ENCODE peak calls at places on chromosomes 3 and 15, in eight cellular contexts. P, B, U, C, T, X, J and N are unnamed samples.

GRCh38 chr3:42731476-42732195 is 29.0 kb upstream of the HHATL start:
- DNase-seq in T (no peak), P (no peak), J (no peak), B (no peak), C (no peak), U (no peak), X (no peak), N (no peak)

GRCh38 chr15:89912145-89912673 is 543 bp downstream of the ARPIN start:
- DNase-seq in C (no peak), U (peak; percentile 62), X (no peak), T (no peak), J (no peak), B (peak; percentile 49), P (no peak), N (peak; percentile 55)

GRCh38 chr3:150800722-150801121 is 37.8 kb upstream of the SIAH2 start:
- DNase-seq in X (no peak), P (no peak), J (no peak), C (no peak), T (no peak), U (no peak), B (no peak), N (no peak)

GRCh38 chr3:145936986-145937385 is 224.0 kb downstream of the PLOD2 start:
- DNase-seq in C (no peak), J (no peak), U (no peak), B (peak; percentile 61), X (no peak), T (no peak), P (peak; percentile 47), N (no peak)

GRCh38 chr3:171514466-171514865 is 54.3 kb upstream of the TNIK start:
- DNase-seq in T (no peak), U (no peak), C (no peak), B (no peak), P (no peak), J (no peak), X (no peak), N (no peak)

GRCh38 chr3:196016485-196016884 is 65.4 kb downstream of the TFRC start:
- DNase-seq in U (no peak), B (peak; percentile 60), P (peak; percentile 54), J (peak; percentile 83), T (no peak), C (no peak), X (no peak), N (no peak)

GRCh38 chr3:64161481-64161952 is 63.7 kb downstream of the PRICKLE2 start:
- DNase-seq in U (no peak), J (no peak), P (no peak), T (no peak), B (no peak), C (no peak), X (no peak), N (no peak)

GRCh38 chr15:73767794-73768501 is 14.8 kb upstream of the INSYN1 start:
- DNase-seq in C (no peak), U (no peak), B (no peak), T (no peak), P (no peak), J (no peak), X (no peak), N (no peak)

GRCh38 chr3:139689122-139689521 is 11.3 kb upstream of the NMNAT3 start:
- DNase-seq in P (no peak), X (no peak), J (no peak), T (no peak), B (no peak), C (no peak), U (no peak), N (no peak)

GRCh38 chr15:55250392-55250791 is 39.2 kb downstream of the RAB27A start:
- DNase-seq in U (no peak), T (no peak), C (no peak), J (peak; percentile 76), B (peak; percentile 58), X (no peak), P (peak; percentile 38), N (peak; percentile 40)

GRCh38 chr3:149299938-149300791 is 33.3 kb downstream of the TM4SF18 start:
- DNase-seq in P (peak; percentile 93), U (peak; percentile 77), B (peak; percentile 84), C (no peak), T (no peak), X (no peak), J (peak; percentile 97), N (peak; percentile 95)

GRCh38 chr3:191873741-191874140 is 412.8 kb downstream of the PYDC2 start:
- DNase-seq in J (no peak), P (no peak), C (no peak), X (no peak), T (no peak), U (no peak), B (no peak), N (no peak)

GRCh38 chr3:191328963-191329653 is at the start of gene CCDC50:
- DNase-seq in J (peak; percentile 72), C (peak; percentile 68), B (peak; percentile 73), X (peak; percentile 74), U (peak; percentile 91), T (no peak), P (peak; percentile 66), N (peak; percentile 67)

GRCh38 chr3:189724366-189724765 is 93.2 kb downstream of the TP63 start:
- DNase-seq in J (peak; percentile 36), X (no peak), P (no peak), T (no peak), B (no peak), C (no peak), U (no peak), N (no peak)

GRCh38 chr3:107994954-107995715 is 95.7 kb downstream of the CD47 start:
- DNase-seq in P (no peak), U (no peak), X (no peak), C (no peak), B (no peak), J (no peak), T (no peak), N (no peak)

GRCh38 chr3:66456711-66457173 is 44.1 kb downstream of the LRIG1 start:
- DNase-seq in P (no peak), B (no peak), X (peak; percentile 75), J (no peak), U (no peak), T (no peak), C (peak; percentile 35), N (no peak)

GRCh38 chr3:170470063-170471006 is 51.7 kb downstream of the CLDN11 start:
- DNase-seq in T (no peak), U (no peak), J (peak; percentile 88), X (no peak), B (peak; percentile 49), P (peak; percentile 49), C (no peak), N (no peak)

GRCh38 chr3:186705882-186706780 is 11.0 kb upstream of the KNG1 start:
- DNase-seq in P (no peak), C (no peak), J (no peak), X (peak; percentile 77), U (no peak), T (peak; percentile 19), B (no peak), N (no peak)

GRCh38 chr3:169846458-169847193 is 23.1 kb downstream of the LRRC31 start:
- DNase-seq in T (no peak), X (no peak), C (no peak), U (no peak), P (peak; percentile 82), J (peak; percentile 90), B (peak; percentile 71), N (no peak)